ENCODE peak calls at places on chromosomes 5 and 9, in seven cellular contexts. One of them, this sample, is unnamed.

GRCh38 chr9:125932012-125932411 is 184.8 kb downstream of the PBX3 start:
- DNase-seq in fibroblast of lung: peak; percentile 99
- DNase-seq in PC-3: peak; percentile 96
- DNase-seq in adrenal gland: peak; percentile 77
- DNase-seq in iPS DF 6.9: no peak
- DNase-seq in A549: peak; percentile 62
- DNase-seq in stomach: no peak
- DNase-seq in this sample: no peak

GRCh38 chr5:36150676-36151433 is 832 bp downstream of the LMBRD2 start:
- DNase-seq in fibroblast of lung: peak; percentile 42
- DNase-seq in PC-3: peak; percentile 66
- DNase-seq in adrenal gland: peak; percentile 78
- DNase-seq in iPS DF 6.9: no peak
- DNase-seq in A549: peak; percentile 63
- DNase-seq in stomach: peak; percentile 36
- DNase-seq in this sample: peak; percentile 26

GRCh38 chr5:31939151-31939550 is 235.0 kb downstream of the GOLPH3 start:
- DNase-seq in fibroblast of lung: no peak
- DNase-seq in PC-3: no peak
- DNase-seq in adrenal gland: peak; percentile 5
- DNase-seq in iPS DF 6.9: no peak
- DNase-seq in A549: no peak
- DNase-seq in stomach: no peak
- DNase-seq in this sample: no peak

GRCh38 chr5:157533011-157533481 is 42.5 kb downstream of the ADAM19 start:
- DNase-seq in fibroblast of lung: peak; percentile 37
- DNase-seq in PC-3: no peak
- DNase-seq in adrenal gland: no peak
- DNase-seq in iPS DF 6.9: no peak
- DNase-seq in A549: no peak
- DNase-seq in stomach: no peak
- DNase-seq in this sample: no peak

GRCh38 chr5:179354305-179354882 is 9.1 kb upstream of the ADAMTS2 start:
- DNase-seq in fibroblast of lung: no peak
- DNase-seq in PC-3: no peak
- DNase-seq in adrenal gland: no peak
- DNase-seq in iPS DF 6.9: no peak
- DNase-seq in A549: no peak
- DNase-seq in stomach: no peak
- DNase-seq in this sample: no peak

GRCh38 chr9:112655633-112656032 is 62.3 kb downstream of the INIP start:
- DNase-seq in fibroblast of lung: no peak
- DNase-seq in PC-3: no peak
- DNase-seq in adrenal gland: no peak
- DNase-seq in iPS DF 6.9: no peak
- DNase-seq in A549: no peak
- DNase-seq in stomach: no peak
- DNase-seq in this sample: no peak

GRCh38 chr5:83467315-83468044 is 4.1 kb upstream of the VCAN start:
- DNase-seq in fibroblast of lung: peak; percentile 84
- DNase-seq in PC-3: peak; percentile 2
- DNase-seq in adrenal gland: no peak
- DNase-seq in iPS DF 6.9: no peak
- DNase-seq in A549: no peak
- DNase-seq in stomach: no peak
- DNase-seq in this sample: peak; percentile 67

GRCh38 chr9:38707885-38708640 is 11.9 kb downstream of the FAM240B start:
- DNase-seq in fibroblast of lung: no peak
- DNase-seq in PC-3: peak; percentile 29
- DNase-seq in adrenal gland: no peak
- DNase-seq in iPS DF 6.9: peak; percentile 54
- DNase-seq in A549: peak; percentile 57
- DNase-seq in stomach: no peak
- DNase-seq in this sample: no peak

GRCh38 chr5:172436874-172437369 is 17.4 kb downstream of the SH3PXD2B start:
- DNase-seq in fibroblast of lung: no peak
- DNase-seq in PC-3: no peak
- DNase-seq in adrenal gland: no peak
- DNase-seq in iPS DF 6.9: no peak
- DNase-seq in A549: no peak
- DNase-seq in stomach: no peak
- DNase-seq in this sample: no peak

GRCh38 chr5:107875834-107876233 is 205.1 kb upstream of the EFNA5 start:
- DNase-seq in fibroblast of lung: peak; percentile 86
- DNase-seq in PC-3: no peak
- DNase-seq in adrenal gland: no peak
- DNase-seq in iPS DF 6.9: no peak
- DNase-seq in A549: peak; percentile 1
- DNase-seq in stomach: no peak
- DNase-seq in this sample: no peak

GRCh38 chr5:32059779-32060178 is 114.3 kb downstream of the GOLPH3 start:
- DNase-seq in fibroblast of lung: peak; percentile 41
- DNase-seq in PC-3: peak; percentile 97
- DNase-seq in adrenal gland: no peak
- DNase-seq in iPS DF 6.9: no peak
- DNase-seq in A549: peak; percentile 84
- DNase-seq in stomach: no peak
- DNase-seq in this sample: no peak

GRCh38 chr5:159105318-159106053 is 5.8 kb upstream of the EBF1 start:
- DNase-seq in fibroblast of lung: no peak
- DNase-seq in PC-3: no peak
- DNase-seq in adrenal gland: no peak
- DNase-seq in iPS DF 6.9: no peak
- DNase-seq in A549: no peak
- DNase-seq in stomach: no peak
- DNase-seq in this sample: no peak

GRCh38 chr5:133358271-133358670 is 254.1 kb downstream of the FSTL4 start:
- DNase-seq in fibroblast of lung: no peak
- DNase-seq in PC-3: no peak
- DNase-seq in adrenal gland: no peak
- DNase-seq in iPS DF 6.9: no peak
- DNase-seq in A549: no peak
- DNase-seq in stomach: no peak
- DNase-seq in this sample: no peak

GRCh38 chr9:17422994-17423680 is 155.7 kb upstream of the SH3GL2 start:
- DNase-seq in fibroblast of lung: no peak
- DNase-seq in PC-3: peak; percentile 37
- DNase-seq in adrenal gland: no peak
- DNase-seq in iPS DF 6.9: no peak
- DNase-seq in A549: no peak
- DNase-seq in stomach: no peak
- DNase-seq in this sample: no peak

GRCh38 chr5:157266286-157267007 is 524 bp downstream of the CYFIP2 start:
- DNase-seq in fibroblast of lung: no peak
- DNase-seq in PC-3: peak; percentile 65
- DNase-seq in adrenal gland: no peak
- DNase-seq in iPS DF 6.9: no peak
- DNase-seq in A549: no peak
- DNase-seq in stomach: peak; percentile 50
- DNase-seq in this sample: peak; percentile 32

GRCh38 chr5:116572375-116573278 is 2.0 kb downstream of the SEMA6A start:
- DNase-seq in fibroblast of lung: peak; percentile 6
- DNase-seq in PC-3: no peak
- DNase-seq in adrenal gland: peak; percentile 77
- DNase-seq in iPS DF 6.9: no peak
- DNase-seq in A549: peak; percentile 5
- DNase-seq in stomach: peak; percentile 35
- DNase-seq in this sample: peak; percentile 58

GRCh38 chr5:157511656-157512644 is 51.9 kb downstream of the NIPAL4 start:
- DNase-seq in fibroblast of lung: peak; percentile 98
- DNase-seq in PC-3: peak; percentile 99
- DNase-seq in adrenal gland: peak; percentile 97
- DNase-seq in iPS DF 6.9: no peak
- DNase-seq in A549: peak; percentile 86
- DNase-seq in stomach: peak; percentile 74
- DNase-seq in this sample: peak; percentile 90

GRCh38 chr5:150153957-150154617 is 1.6 kb downstream of the PDGFRB start:
- DNase-seq in fibroblast of lung: peak; percentile 81
- DNase-seq in PC-3: no peak
- DNase-seq in adrenal gland: peak; percentile 72
- DNase-seq in iPS DF 6.9: no peak
- DNase-seq in A549: peak; percentile 16
- DNase-seq in stomach: no peak
- DNase-seq in this sample: no peak

GRCh38 chr5:32506809-32507208 is 62.3 kb upstream of the ZFR start:
- DNase-seq in fibroblast of lung: peak; percentile 93
- DNase-seq in PC-3: peak; percentile 95
- DNase-seq in adrenal gland: no peak
- DNase-seq in iPS DF 6.9: no peak
- DNase-seq in A549: no peak
- DNase-seq in stomach: no peak
- DNase-seq in this sample: no peak

GRCh38 chr9:78167356-78167755 is 68.5 kb upstream of the CEP78 start:
- DNase-seq in fibroblast of lung: peak; percentile 10
- DNase-seq in PC-3: peak; percentile 60
- DNase-seq in adrenal gland: no peak
- DNase-seq in iPS DF 6.9: no peak
- DNase-seq in A549: peak; percentile 10
- DNase-seq in stomach: peak; percentile 32
- DNase-seq in this sample: no peak

GRCh38 chr9:80994892-80995291 is 694.5 kb downstream of the TLE1 start:
- DNase-seq in fibroblast of lung: peak; percentile 58
- DNase-seq in PC-3: peak; percentile 52
- DNase-seq in adrenal gland: no peak
- DNase-seq in iPS DF 6.9: no peak
- DNase-seq in A549: no peak
- DNase-seq in stomach: no peak
- DNase-seq in this sample: no peak

GRCh38 chr5:92508271-92508670 is 1072.7 kb downstream of the NR2F1-AS1 start:
- DNase-seq in fibroblast of lung: no peak
- DNase-seq in PC-3: peak; percentile 2
- DNase-seq in adrenal gland: no peak
- DNase-seq in iPS DF 6.9: no peak
- DNase-seq in A549: no peak
- DNase-seq in stomach: no peak
- DNase-seq in this sample: no peak

GRCh38 chr5:66337827-66338226 is 193.7 kb downstream of the SREK1 start:
- DNase-seq in fibroblast of lung: no peak
- DNase-seq in PC-3: no peak
- DNase-seq in adrenal gland: no peak
- DNase-seq in iPS DF 6.9: no peak
- DNase-seq in A549: no peak
- DNase-seq in stomach: no peak
- DNase-seq in this sample: no peak

GRCh38 chr9:37675661-37676060 is 24.9 kb downstream of the FRMPD1 start:
- DNase-seq in fibroblast of lung: no peak
- DNase-seq in PC-3: no peak
- DNase-seq in adrenal gland: no peak
- DNase-seq in iPS DF 6.9: no peak
- DNase-seq in A549: no peak
- DNase-seq in stomach: no peak
- DNase-seq in this sample: no peak

GRCh38 chr5:93385665-93386064 is 195.4 kb downstream of the NR2F1-AS1 start:
- DNase-seq in fibroblast of lung: peak; percentile 72
- DNase-seq in PC-3: no peak
- DNase-seq in adrenal gland: no peak
- DNase-seq in iPS DF 6.9: no peak
- DNase-seq in A549: no peak
- DNase-seq in stomach: no peak
- DNase-seq in this sample: no peak

DNA sequence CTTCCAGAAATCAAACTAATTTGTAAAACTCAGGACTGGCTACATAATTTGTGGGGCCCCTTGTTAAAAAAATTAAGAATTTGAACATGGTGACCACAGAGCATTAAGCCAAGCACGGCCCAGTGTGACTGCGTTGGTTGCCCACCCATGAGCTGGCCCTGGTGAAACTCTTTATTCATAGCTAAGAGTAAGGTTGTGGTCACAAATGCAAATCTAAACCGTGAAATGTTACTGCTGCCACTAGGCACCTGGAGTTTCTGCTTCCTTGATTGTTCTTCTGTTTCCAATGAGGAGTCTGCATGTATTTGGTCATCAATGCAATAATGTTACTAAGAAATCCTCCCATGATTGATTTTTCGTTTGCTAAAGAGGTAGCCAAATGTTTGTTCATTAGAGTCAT is 4.2 kb downstream of the GCNT1 start:
- DNase-seq in fibroblast of lung: no peak
- DNase-seq in PC-3: no peak
- DNase-seq in adrenal gland: no peak
- DNase-seq in iPS DF 6.9: no peak
- DNase-seq in A549: no peak
- DNase-seq in stomach: no peak
- DNase-seq in this sample: no peak
- H3K4me3 ChIP-seq in fibroblast of lung: no peak overlapping the region
- H3K4me3 ChIP-seq in PC-3: no peak overlapping the region
- H3K4me3 ChIP-seq in adrenal gland: no peak overlapping the region
- H3K4me3 ChIP-seq in iPS DF 6.9: no peak overlapping the region
- H3K4me3 ChIP-seq in A549: no peak overlapping the region
- H3K4me3 ChIP-seq in stomach: no peak overlapping the region
- H3K4me3 ChIP-seq in this sample: no peak overlapping the region

GRCh38 chr5:34500236-34500836 is 155.8 kb upstream of the RAI14 start:
- DNase-seq in fibroblast of lung: no peak
- DNase-seq in PC-3: no peak
- DNase-seq in adrenal gland: no peak
- DNase-seq in iPS DF 6.9: no peak
- DNase-seq in A549: no peak
- DNase-seq in stomach: no peak
- DNase-seq in this sample: no peak

GRCh38 chr5:34499001-34499734 is 157.0 kb upstream of the RAI14 start:
- DNase-seq in fibroblast of lung: peak; percentile 88
- DNase-seq in PC-3: peak; percentile 62
- DNase-seq in adrenal gland: no peak
- DNase-seq in iPS DF 6.9: no peak
- DNase-seq in A549: peak; percentile 31
- DNase-seq in stomach: no peak
- DNase-seq in this sample: no peak

GRCh38 chr5:34497031-34497808 is 158.9 kb upstream of the RAI14 start:
- DNase-seq in fibroblast of lung: no peak
- DNase-seq in PC-3: no peak
- DNase-seq in adrenal gland: peak; percentile 71
- DNase-seq in iPS DF 6.9: no peak
- DNase-seq in A549: no peak
- DNase-seq in stomach: no peak
- DNase-seq in this sample: peak; percentile 60

GRCh38 chr5:34496258-34496657 is 159.9 kb upstream of the RAI14 start:
- DNase-seq in fibroblast of lung: no peak
- DNase-seq in PC-3: no peak
- DNase-seq in adrenal gland: no peak
- DNase-seq in iPS DF 6.9: no peak
- DNase-seq in A549: no peak
- DNase-seq in stomach: no peak
- DNase-seq in this sample: no peak

GRCh38 chr5:34498582-34498981 is 157.5 kb upstream of the RAI14 start:
- DNase-seq in fibroblast of lung: no peak
- DNase-seq in PC-3: no peak
- DNase-seq in adrenal gland: no peak
- DNase-seq in iPS DF 6.9: no peak
- DNase-seq in A549: no peak
- DNase-seq in stomach: no peak
- DNase-seq in this sample: no peak
- H3K4me1 ChIP-seq in fibroblast of lung: peaks cover 23% of the 10 kb centered on the region
- H3K4me1 ChIP-seq in PC-3: peaks cover 11% of the 10 kb centered on the region
- H3K4me1 ChIP-seq in adrenal gland: peaks cover 6% of the 10 kb centered on the region
- H3K4me1 ChIP-seq in iPS DF 6.9: no peaks in the 10 kb centered on the region
- H3K4me1 ChIP-seq in A549: peaks cover 32% of the 10 kb centered on the region
- H3K4me1 ChIP-seq in stomach: peaks cover 24% of the 10 kb centered on the region
- H3K4me1 ChIP-seq in this sample: peaks cover 44% of the 10 kb centered on the region

GRCh38 chr5:160197341-160198147 is 31.8 kb upstream of the FABP6 start:
- DNase-seq in fibroblast of lung: peak; percentile 36
- DNase-seq in PC-3: no peak
- DNase-seq in adrenal gland: peak; percentile 73
- DNase-seq in iPS DF 6.9: no peak
- DNase-seq in A549: no peak
- DNase-seq in stomach: no peak
- DNase-seq in this sample: peak; percentile 72
- H3K4me3 ChIP-seq in fibroblast of lung: no peak overlapping the region
- H3K4me3 ChIP-seq in PC-3: no peak overlapping the region
- H3K4me3 ChIP-seq in adrenal gland: no peak overlapping the region
- H3K4me3 ChIP-seq in iPS DF 6.9: no peak overlapping the region
- H3K4me3 ChIP-seq in A549: no peak overlapping the region
- H3K4me3 ChIP-seq in stomach: no peak overlapping the region
- H3K4me3 ChIP-seq in this sample: no peak overlapping the region

GRCh38 chr5:139676406-139676805 is 28.3 kb downstream of the CXXC5 start:
- DNase-seq in fibroblast of lung: no peak
- DNase-seq in PC-3: no peak
- DNase-seq in adrenal gland: no peak
- DNase-seq in iPS DF 6.9: no peak
- DNase-seq in A549: no peak
- DNase-seq in stomach: no peak
- DNase-seq in this sample: no peak
- H3K4me1 ChIP-seq in fibroblast of lung: peaks cover 6% of the 10 kb centered on the region
- H3K4me1 ChIP-seq in PC-3: no peaks in the 10 kb centered on the region
- H3K4me1 ChIP-seq in adrenal gland: no peaks in the 10 kb centered on the region
- H3K4me1 ChIP-seq in iPS DF 6.9: peaks cover 4% of the 10 kb centered on the region
- H3K4me1 ChIP-seq in A549: peaks cover 20% of the 10 kb centered on the region
- H3K4me1 ChIP-seq in stomach: peaks cover 58% of the 10 kb centered on the region
- H3K4me1 ChIP-seq in this sample: peaks cover 39% of the 10 kb centered on the region